ENCODE peak calls at places on chromosomes 12 and 14, in six cellular contexts. E is right atrium auricular region, H is fibroblast of lung, R is fibroblast of pulmonary artery, F is foreskin fibroblast, L is cardiac muscle cell. C is an unnamed sample.
A peak's percentile ranks its signal among the peaks of the same experiment; 100 is the strongest.

GRCh38 chr14:51479584-51480305 is 172.0 kb upstream of the FRMD6 start:
- DNase-seq in E (no peak), H (peak; percentile 53), R (peak; percentile 55), F (peak; percentile 72), L (no peak), C (no peak)

GRCh38 chr12:88388566-88389269 is 191.6 kb downstream of the KITLG start:
- DNase-seq in E (no peak), H (peak; percentile 62), R (no peak), F (peak; percentile 56), L (no peak), C (no peak)

GRCh38 chr12:73361156-73361866 is 1089.1 kb downstream of the TRHDE start:
- DNase-seq in E (no peak), H (no peak), R (no peak), F (no peak), L (no peak), C (no peak)

GRCh38 chr12:6778212-6778570 is 5.9 kb downstream of the LAG3 start:
- DNase-seq in E (no peak), H (peak; percentile 40), R (no peak), F (peak; percentile 80), L (no peak), C (no peak)

GRCh38 chr12:11836282-11836963 is 186.9 kb downstream of the ETV6 start:
- DNase-seq in E (peak; percentile 69), H (no peak), R (no peak), F (no peak), L (no peak), C (peak; percentile 77)

GRCh38 chr14:103073876-103074698 is 9.9 kb upstream of the LBHD2 start:
- DNase-seq in E (no peak), H (no peak), R (no peak), F (peak; percentile 59), L (no peak), C (no peak)

GRCh38 chr12:54549774-54550451 is 512 bp downstream of the PDE1B start:
- DNase-seq in E (no peak), H (peak; percentile 6), R (no peak), F (peak; percentile 68), L (no peak), C (no peak)

GRCh38 chr14:83467811-83468210 is 1934.2 kb upstream of the SEL1L start:
- DNase-seq in E (no peak), H (peak; percentile 8), R (no peak), F (peak; percentile 54), L (no peak), C (no peak)

GRCh38 chr12:113048716-113049127 is 7.8 kb upstream of the DTX1 start:
- DNase-seq in E (peak; percentile 71), H (peak; percentile 37), R (peak; percentile 78), F (peak; percentile 80), L (peak; percentile 82), C (no peak)

GRCh38 chr12:84348582-84348981 is 564.0 kb downstream of the SLC6A15 start:
- DNase-seq in E (no peak), H (no peak), R (no peak), F (no peak), L (no peak), C (no peak)

GRCh38 chr12:6767592-6768384 is 1.6 kb downstream of the PTMS start:
- DNase-seq in E (no peak), H (peak; percentile 36), R (peak; percentile 28), F (peak; percentile 62), L (peak; percentile 51), C (no peak)

GRCh38 chr14:79783061-79783460 is 428.2 kb downstream of the DIO2 start:
- DNase-seq in E (no peak), H (no peak), R (no peak), F (no peak), L (no peak), C (no peak)

GRCh38 chr12:84807249-84807648 is 105.3 kb downstream of the SLC6A15 start:
- DNase-seq in E (no peak), H (peak; percentile 64), R (no peak), F (peak; percentile 82), L (no peak), C (no peak)

GRCh38 chr12:59067068-59067467 is 146.8 kb upstream of the LRIG3 start:
- DNase-seq in E (no peak), H (peak; percentile 97), R (peak; percentile 68), F (peak; percentile 67), L (no peak), C (no peak)

GRCh38 chr12:40146800-40147797 is 41.2 kb upstream of the SLC2A13 start:
- DNase-seq in E (no peak), H (no peak), R (no peak), F (no peak), L (no peak), C (no peak)

DNA sequence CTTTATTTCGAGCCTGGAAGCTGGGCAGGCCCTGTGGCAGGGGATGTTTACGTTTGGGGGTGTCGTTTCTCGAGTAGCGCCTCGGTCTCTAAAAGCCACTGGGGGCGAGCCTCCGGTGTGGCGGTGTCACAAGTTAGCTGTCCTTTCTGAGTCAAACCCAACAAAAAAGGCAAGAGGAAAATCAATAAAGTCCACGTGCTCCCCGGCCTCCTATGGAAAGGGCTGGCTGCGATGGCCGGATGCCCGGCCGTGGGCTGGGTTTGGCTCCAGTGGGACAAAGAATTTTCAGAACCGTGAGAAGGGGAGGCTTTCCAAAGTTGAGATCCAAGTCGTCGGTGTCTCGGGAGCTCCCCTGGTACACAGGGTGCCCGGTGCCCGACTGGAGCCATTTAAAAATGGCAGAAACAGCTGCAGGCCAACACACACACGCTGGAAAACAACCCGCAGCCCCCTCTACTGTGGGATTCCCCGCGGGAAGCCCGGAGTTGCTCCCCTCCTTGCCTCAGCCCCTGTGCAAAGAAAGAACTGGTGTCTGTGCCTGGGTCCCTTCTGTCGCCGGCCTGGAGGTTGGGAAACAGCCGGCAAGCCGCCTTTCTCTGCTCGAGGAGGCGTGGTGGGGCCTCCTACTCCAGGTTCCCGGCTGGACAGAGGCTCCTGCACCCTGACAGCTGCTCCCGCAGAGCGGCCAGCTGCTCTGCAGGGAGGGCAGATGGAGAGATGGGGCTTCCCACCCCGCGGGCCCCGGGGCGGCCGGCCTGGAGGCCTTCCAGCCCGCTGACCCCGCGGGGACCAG is 1.9 kb downstream of the BCL7A start:
- DNase-seq in E (peak; percentile 76), H (peak; percentile 64), R (peak; percentile 68), F (peak; percentile 91), L (peak; percentile 57), C (peak; percentile 66)
- H3K4me3 ChIP-seq in E (peak overlapping the region; percentile 73), H (peak overlapping the region; percentile 73), R (peak overlapping the region; percentile 59), F (peak overlapping the region; percentile 56), L (peak overlapping the region; percentile 75), C (peak overlapping the region; percentile 75)

GRCh38 chr12:121226399-121226798 is 16.5 kb downstream of the P2RX4 start:
- DNase-seq in E (no peak), H (no peak), R (no peak), F (no peak), L (no peak), C (no peak)

GRCh38 chr12:121223947-121224285 is 14.0 kb downstream of the P2RX4 start:
- DNase-seq in E (no peak), H (no peak), R (no peak), F (no peak), L (no peak), C (no peak)

GRCh38 chr12:121224591-121224990 is 14.7 kb downstream of the P2RX4 start:
- DNase-seq in E (no peak), H (no peak), R (no peak), F (no peak), L (no peak), C (no peak)

GRCh38 chr12:121222847-121223246 is 12.9 kb downstream of the P2RX4 start:
- DNase-seq in E (no peak), H (no peak), R (no peak), F (no peak), L (no peak), C (no peak)

GRCh38 chr12:121223283-121223946 is 13.5 kb downstream of the P2RX4 start:
- DNase-seq in E (no peak), H (no peak), R (no peak), F (no peak), L (no peak), C (no peak)
- TF ChIP-seq CTCF in E (no peak), H (no peak), R (peak; percentile 14), F (peak; percentile 10), L (no peak), C (peak; percentile 14)

GRCh38 chr12:110112335-110112660 is 11.9 kb upstream of the IFT81 start:
- DNase-seq in E (no peak), H (no peak), R (no peak), F (no peak), L (no peak), C (no peak)

GRCh38 chr12:110109037-110109836 is 14.9 kb upstream of the IFT81 start:
- DNase-seq in E (peak; percentile 95), H (peak; percentile 100), R (peak; percentile 98), F (peak; percentile 99), L (peak; percentile 92), C (peak; percentile 73)

GRCh38 chr12:110108309-110109036 is 15.7 kb upstream of the IFT81 start:
- DNase-seq in E (no peak), H (no peak), R (no peak), F (no peak), L (no peak), C (no peak)

GRCh38 chr12:110111476-110112334 is 12.5 kb upstream of the IFT81 start:
- DNase-seq in E (no peak), H (no peak), R (no peak), F (no peak), L (no peak), C (no peak)

DNA sequence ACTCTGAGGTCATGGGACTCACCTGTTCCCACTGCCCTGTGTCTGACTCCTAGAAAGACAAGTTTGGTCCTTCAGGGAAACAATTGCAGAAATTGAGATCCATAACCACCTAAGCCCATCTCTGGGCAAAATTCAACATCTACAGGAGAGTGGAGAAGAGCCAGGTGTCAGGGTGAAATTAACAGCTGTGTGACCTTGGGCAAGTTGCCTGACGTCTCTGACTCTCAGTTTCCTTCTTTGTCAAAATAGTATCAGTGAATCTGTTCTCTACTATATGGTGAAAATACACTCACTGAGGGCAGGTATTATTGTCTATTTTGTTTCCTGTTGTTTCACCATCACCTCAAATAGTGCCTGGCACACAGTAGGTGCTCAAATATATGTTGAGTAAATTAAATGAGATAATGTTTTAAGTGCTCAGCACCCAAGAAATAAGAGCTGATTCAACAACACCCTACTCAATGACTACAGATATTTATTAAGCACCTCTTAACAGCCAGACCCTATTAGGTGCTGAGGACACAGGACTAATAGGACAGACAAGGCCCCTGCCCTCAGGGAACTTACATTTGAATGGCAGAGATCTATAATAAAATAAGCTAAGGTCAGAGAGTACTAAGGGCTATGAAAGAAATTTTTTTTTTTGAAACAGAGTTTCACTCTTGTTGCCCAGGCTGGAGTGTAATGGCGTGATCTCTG is 14.2 kb upstream of the IFT81 start:
- DNase-seq in E (no peak), H (no peak), R (no peak), F (no peak), L (no peak), C (no peak)
- H3K4me3 ChIP-seq in E (no peak overlapping the region), H (no peak overlapping the region), R (peak overlapping the region; percentile 27), F (no peak overlapping the region), L (no peak overlapping the region), C (peak overlapping the region; percentile 8)

GRCh38 chr12:120536064-120536791 is 2.1 kb downstream of the RNF10 start:
- DNase-seq in E (no peak), H (no peak), R (no peak), F (no peak), L (no peak), C (no peak)

GRCh38 chr12:120538281-120539156 is 4.4 kb downstream of the RNF10 start:
- DNase-seq in E (no peak), H (peak; percentile 84), R (peak; percentile 58), F (peak; percentile 75), L (peak; percentile 71), C (peak; percentile 60)

GRCh38 chr12:120532701-120533238 is 1.4 kb upstream of the RNF10 start:
- DNase-seq in E (no peak), H (no peak), R (no peak), F (no peak), L (no peak), C (no peak)

GRCh38 chr12:120534203-120534702 is at the start of gene RNF10:
- DNase-seq in E (peak; percentile 76), H (peak; percentile 73), R (peak; percentile 94), F (peak; percentile 91), L (peak; percentile 88), C (peak; percentile 77)

GRCh38 chr12:120534703-120535655 is 823 bp downstream of the RNF10 start:
- DNase-seq in E (no peak), H (peak; percentile 90), R (peak; percentile 70), F (peak; percentile 88), L (peak; percentile 72), C (peak; percentile 60)
- TF ChIP-seq CTCF in E (no peak), H (no peak), R (no peak), F (no peak), L (no peak), C (no peak)

C was measured in lower lobe of right lung.